ENCODE peak calls at places on chromosomes 6 and 20, in ten cellular contexts. J, O, Y, N, I, B, V, D, R and T are unnamed samples.

GRCh38 chr6:3457710-3458605 is 1.1 kb upstream of the SLC22A23 start:
- DNase-seq in J (no peak), O (no peak), Y (peak; percentile 5), N (peak; percentile 65), I (peak; percentile 26), B (no peak), V (peak; percentile 25), D (peak; percentile 29), R (peak; percentile 16), T (no peak)

GRCh38 chr20:17298751-17299150 is 71.9 kb downstream of the PCSK2 start:
- DNase-seq in J (no peak), O (no peak), Y (no peak), N (no peak), I (no peak), B (no peak), V (no peak), D (no peak), R (no peak), T (no peak)

GRCh38 chr20:38617011-38617829 is 15.6 kb downstream of the ARHGAP40 start:
- DNase-seq in J (no peak), O (no peak), Y (no peak), N (peak; percentile 86), I (no peak), B (no peak), V (no peak), D (peak; percentile 20), R (peak; percentile 64), T (no peak)

GRCh38 chr6:63543001-63543400 is 29.3 kb upstream of the LOC128125822 start:
- DNase-seq in J (no peak), O (no peak), Y (no peak), N (no peak), I (no peak), B (no peak), V (no peak), D (no peak), R (no peak), T (no peak)

GRCh38 chr6:158042245-158042798 is 60.7 kb downstream of the SYNJ2 start:
- DNase-seq in J (peak; percentile 29), O (no peak), Y (no peak), N (peak; percentile 76), I (no peak), B (no peak), V (no peak), D (no peak), R (peak; percentile 42), T (no peak)

GRCh38 chr20:34541264-34541901 is 17.1 kb upstream of the MAP1LC3A start:
- DNase-seq in J (no peak), O (no peak), Y (no peak), N (no peak), I (no peak), B (no peak), V (no peak), D (no peak), R (no peak), T (no peak)

GRCh38 chr6:14635933-14636599 is 518.5 kb downstream of the CD83 start:
- DNase-seq in J (no peak), O (no peak), Y (no peak), N (no peak), I (no peak), B (no peak), V (no peak), D (no peak), R (no peak), T (no peak)

GRCh38 chr6:135383766-135384165 is 113.8 kb downstream of the AHI1 start:
- DNase-seq in J (no peak), O (no peak), Y (no peak), N (no peak), I (no peak), B (no peak), V (no peak), D (no peak), R (no peak), T (no peak)

GRCh38 chr6:33755070-33755869 is 8.6 kb upstream of the IP6K3 start:
- DNase-seq in J (no peak), O (no peak), Y (no peak), N (no peak), I (no peak), B (no peak), V (no peak), D (no peak), R (no peak), T (no peak)

GRCh38 chr6:109496036-109496761 is 13.2 kb upstream of the ZBTB24 start:
- DNase-seq in J (no peak), O (no peak), Y (no peak), N (no peak), I (no peak), B (no peak), V (no peak), D (no peak), R (peak; percentile 51), T (no peak)

GRCh38 chr6:15924893-15925292 is 204.0 kb upstream of the MYLIP start:
- DNase-seq in J (no peak), O (no peak), Y (no peak), N (no peak), I (no peak), B (no peak), V (no peak), D (no peak), R (no peak), T (no peak)

GRCh38 chr6:33248643-33248931 is 23.1 kb downstream of the VPS52 start:
- DNase-seq in J (no peak), O (peak; percentile 7), Y (no peak), N (no peak), I (no peak), B (no peak), V (no peak), D (no peak), R (no peak), T (no peak)

GRCh38 chr6:72525821-72526550 is 95.9 kb upstream of the KCNQ5 start:
- DNase-seq in J (no peak), O (no peak), Y (no peak), N (no peak), I (no peak), B (no peak), V (no peak), D (no peak), R (no peak), T (no peak)

GRCh38 chr20:35224536-35224935 is 2.0 kb upstream of the MMP24 start:
- DNase-seq in J (no peak), O (no peak), Y (no peak), N (no peak), I (no peak), B (no peak), V (no peak), D (no peak), R (no peak), T (no peak)

GRCh38 chr6:53945765-53946407 is 151.1 kb downstream of the LRRC1 start:
- DNase-seq in J (no peak), O (no peak), Y (no peak), N (no peak), I (no peak), B (no peak), V (no peak), D (no peak), R (no peak), T (no peak)

GRCh38 chr6:39203804-39204495 is 25.3 kb downstream of the KCNK5 start:
- DNase-seq in J (no peak), O (no peak), Y (no peak), N (peak; percentile 53), I (no peak), B (no peak), V (no peak), D (peak; percentile 93), R (no peak), T (no peak)

GRCh38 chr6:168333471-168333870 is 13.9 kb upstream of the DACT2 start:
- DNase-seq in J (no peak), O (no peak), Y (no peak), N (peak; percentile 74), I (no peak), B (no peak), V (no peak), D (no peak), R (no peak), T (no peak)

GRCh38 chr6:151807513-151808330 is at the start of gene ESR1:
- DNase-seq in J (no peak), O (no peak), Y (no peak), N (peak; percentile 75), I (no peak), B (no peak), V (no peak), D (no peak), R (peak; percentile 24), T (no peak)

GRCh38 chr6:82144007-82144851 is 103.3 kb downstream of the IBTK start:
- DNase-seq in J (peak; percentile 71), O (no peak), Y (peak; percentile 68), N (peak; percentile 5), I (no peak), B (no peak), V (no peak), D (peak; percentile 69), R (peak; percentile 76), T (no peak)

GRCh38 chr6:145427232-145427631 is 308.1 kb downstream of the EPM2A start:
- DNase-seq in J (no peak), O (no peak), Y (no peak), N (peak; percentile 8), I (no peak), B (no peak), V (no peak), D (no peak), R (no peak), T (no peak)

GRCh38 chr6:52551483-52552277 is 25.2 kb downstream of the TRAM2 start:
- DNase-seq in J (peak; percentile 71), O (no peak), Y (no peak), N (peak; percentile 70), I (peak; percentile 26), B (no peak), V (no peak), D (peak; percentile 22), R (peak; percentile 81), T (no peak)

GRCh38 chr20:52783769-52784168 is 188.4 kb upstream of the TSHZ2 start:
- DNase-seq in J (no peak), O (no peak), Y (no peak), N (peak; percentile 1), I (no peak), B (peak; percentile 6), V (peak; percentile 11), D (no peak), R (no peak), T (no peak)

GRCh38 chr6:143370972-143371371 is 79.5 kb downstream of the ADAT2 start:
- DNase-seq in J (no peak), O (no peak), Y (no peak), N (no peak), I (no peak), B (no peak), V (no peak), D (no peak), R (no peak), T (no peak)

GRCh38 chr6:121881974-121882667 is 446.7 kb downstream of the GJA1 start:
- DNase-seq in J (peak; percentile 21), O (no peak), Y (no peak), N (no peak), I (no peak), B (no peak), V (no peak), D (peak; percentile 46), R (peak; percentile 62), T (no peak)

GRCh38 chr20:36754656-36755222 is 8.8 kb upstream of the NDRG3 start:
- DNase-seq in J (peak; percentile 33), O (peak; percentile 18), Y (no peak), N (peak; percentile 66), I (peak; percentile 47), B (peak; percentile 68), V (peak; percentile 70), D (peak; percentile 31), R (peak; percentile 80), T (peak; percentile 9)

GRCh38 chr6:81331526-81331925 is 421.0 kb downstream of the TENT5A start:
- DNase-seq in J (peak; percentile 2), O (no peak), Y (no peak), N (no peak), I (no peak), B (no peak), V (no peak), D (no peak), R (peak; percentile 63), T (no peak)

GRCh38 chr6:4134841-4135664 is at the start of gene ECI2:
- DNase-seq in J (peak; percentile 58), O (peak; percentile 33), Y (no peak), N (peak; percentile 88), I (no peak), B (peak; percentile 82), V (peak; percentile 71), D (peak; percentile 57), R (peak; percentile 79), T (peak; percentile 72)

GRCh38 chr6:30556714-30556963 is 350 bp upstream of the GNL1 start:
- DNase-seq in J (no peak), O (peak; percentile 80), Y (no peak), N (peak; percentile 97), I (no peak), B (no peak), V (no peak), D (peak; percentile 90), R (no peak), T (no peak)